ENCODE peak calls at places on chromosomes 11 and 22, in ten cellular contexts. G is activated T-cell treated with anti-CD3 and anti-CD28 coated beads, Interleukin-2, amount 50 U/mL, for 72 hours; W is stimulated activated CD8-positive, alpha-beta memory T cell treated with anti-CD3 and anti-CD28 coated beads, Interleukin-15, amount 100 ng/mL, for 4 hours; I is left ventricle myocardium inferior; O is T-cell; R is HT1080; X is transverse colon; M is Panc1; L is type B pancreatic cell; B is activated naive CD4-positive, alpha-beta T cell treated with anti-CD3 and anti-CD28 coated beads, Interleukin-2, amount 50 U/mL, for 16 hours. Q is an unnamed sample.

GRCh38 chr11:67082071-67082791 is 25.6 kb downstream of the RHOD start:
- DNase-seq in G (no peak), L (no peak), R (no peak), M (no peak), W (no peak), B (no peak), O (no peak), I (no peak), X (peak; percentile 14), Q (no peak)

GRCh38 chr22:38107692-38108515 is 2.6 kb downstream of the BAIAP2L2 start:
- DNase-seq in R (no peak), X (peak; percentile 85), W (no peak), I (no peak), B (no peak), O (no peak), M (no peak), G (no peak), L (no peak), Q (no peak)

GRCh38 chr11:70527429-70528045 is 129.2 kb downstream of the CTTN start:
- DNase-seq in M (no peak), W (no peak), X (no peak), G (no peak), O (no peak), L (no peak), I (no peak), R (no peak), B (no peak), Q (no peak)

GRCh38 chr11:56670984-56671383 is 7.5 kb downstream of the OR5AR1 start:
- DNase-seq in B (no peak), X (no peak), G (no peak), I (no peak), O (no peak), M (no peak), W (no peak), L (no peak), R (no peak), Q (no peak)

GRCh38 chr11:96260526-96260925 is 82.5 kb downstream of the MAML2 start:
- DNase-seq in M (no peak), G (no peak), I (no peak), L (no peak), B (no peak), O (no peak), R (no peak), W (no peak), X (no peak), Q (no peak)

GRCh38 chr22:50002791-50003190 is 9.8 kb downstream of the IL17REL start:
- DNase-seq in X (peak; percentile 7), I (no peak), L (no peak), W (no peak), M (no peak), G (no peak), R (peak; percentile 13), B (no peak), O (no peak), Q (no peak)

GRCh38 chr11:76639621-76640020 is 30.9 kb downstream of the LRRC32 start:
- DNase-seq in I (no peak), G (no peak), O (no peak), L (no peak), M (no peak), W (no peak), X (no peak), B (no peak), R (no peak), Q (no peak)

GRCh38 chr11:121723261-121723741 is 270.5 kb upstream of the SORL1-AS1 start:
- DNase-seq in O (no peak), M (no peak), R (no peak), G (no peak), I (peak; percentile 18), W (no peak), X (no peak), B (no peak), L (no peak), Q (no peak)

GRCh38 chr11:105282658-105283057 is 143.1 kb upstream of the CARD18 start:
- DNase-seq in X (no peak), O (no peak), W (no peak), G (no peak), M (no peak), B (no peak), L (no peak), R (no peak), I (no peak), Q (no peak)

GRCh38 chr11:70026726-70027125 is 51.4 kb upstream of the ANO1 start:
- DNase-seq in B (no peak), W (no peak), O (no peak), L (peak; percentile 49), M (no peak), I (no peak), X (no peak), R (no peak), G (no peak), Q (no peak)

GRCh38 chr11:2209370-2209801 is 37.8 kb upstream of the TH start:
- DNase-seq in G (no peak), O (no peak), I (no peak), R (no peak), L (peak; percentile 67), X (no peak), M (no peak), B (no peak), W (no peak), Q (no peak)

GRCh38 chr11:133082851-133083488 is 449.3 kb downstream of the OPCML start:
- DNase-seq in I (peak; percentile 48), R (peak; percentile 23), O (peak; percentile 26), L (peak; percentile 91), W (no peak), M (no peak), X (peak; percentile 64), B (peak; percentile 42), G (peak; percentile 72), Q (no peak)

GRCh38 chr22:37633693-37634504 is 5.6 kb upstream of the SH3BP1 start:
- DNase-seq in O (peak; percentile 50), L (peak; percentile 83), W (peak; percentile 31), X (peak; percentile 84), I (peak; percentile 90), R (peak; percentile 80), G (peak; percentile 79), B (no peak), M (no peak), Q (no peak)

GRCh38 chr11:126281245-126281644 is 1.6 kb upstream of the TIRAP start:
- DNase-seq in L (no peak), R (no peak), I (no peak), B (no peak), O (no peak), M (no peak), X (no peak), G (no peak), W (no peak), Q (no peak)

GRCh38 chr22:28846994-28847393 is 36.4 kb upstream of the ZNRF3 start:
- DNase-seq in M (no peak), L (no peak), I (no peak), O (no peak), W (no peak), X (no peak), R (no peak), B (no peak), G (no peak), Q (no peak)

GRCh38 chr11:104001474-104001873 is 35.0 kb upstream of the DDI1 start:
- DNase-seq in W (no peak), G (no peak), R (no peak), I (no peak), O (no peak), X (no peak), M (no peak), B (no peak), L (no peak), Q (no peak)

GRCh38 chr11:112610494-112610893 is 349.8 kb upstream of the PLET1 start:
- DNase-seq in O (no peak), W (no peak), R (peak; percentile 48), L (no peak), I (no peak), G (no peak), X (no peak), M (no peak), B (no peak), Q (no peak)

GRCh38 chr11:92596596-92597317 is 372.1 kb downstream of the FAT3 start:
- DNase-seq in M (no peak), W (no peak), G (no peak), L (no peak), O (no peak), I (no peak), B (no peak), R (peak; percentile 66), X (no peak), Q (no peak)

GRCh38 chr22:31853736-31854500 is 90.4 kb upstream of the YWHAH start:
- DNase-seq in G (no peak), L (no peak), R (no peak), I (no peak), W (no peak), O (no peak), X (no peak), M (no peak), B (no peak), Q (no peak)

GRCh38 chr22:31586137-31586920 is 75.7 kb downstream of the PISD start:
- DNase-seq in B (no peak), M (no peak), X (no peak), R (no peak), W (no peak), O (no peak), I (no peak), L (no peak), G (no peak), Q (no peak)

GRCh38 chr11:83437939-83438338 is 151.8 kb upstream of the CCDC90B start:
- DNase-seq in L (no peak), I (no peak), B (no peak), W (no peak), R (peak; percentile 24), G (no peak), M (no peak), X (no peak), O (no peak), Q (no peak)

GRCh38 chr22:19885841-19886592 is 31.3 kb upstream of the GNB1L start:
- DNase-seq in B (peak; percentile 10), M (no peak), R (no peak), W (no peak), X (no peak), I (no peak), O (no peak), G (no peak), L (no peak), Q (no peak)

GRCh38 chr11:43680521-43681505 is at the start of gene HSD17B12:
- DNase-seq in I (peak; percentile 99), L (peak; percentile 94), W (peak; percentile 98), M (peak; percentile 80), B (peak; percentile 99), O (peak; percentile 99), R (peak; percentile 99), X (peak; percentile 99), G (peak; percentile 99), Q (peak; percentile 97)

GRCh38 chr11:118886681-118887111 is 3.0 kb downstream of the CXCR5 start:
- DNase-seq in G (no peak), R (no peak), M (no peak), X (no peak), O (no peak), W (no peak), I (no peak), B (no peak), L (no peak), Q (no peak)

GRCh38 chr11:99351620-99352019 is 330.9 kb downstream of the CNTN5 start:
- DNase-seq in W (no peak), X (no peak), R (no peak), B (no peak), I (no peak), M (no peak), O (no peak), L (no peak), G (no peak), Q (no peak)

GRCh38 chr22:44678245-44678979 is 23.6 kb upstream of the PRR5 start:
- DNase-seq in X (no peak), B (no peak), R (no peak), O (no peak), I (no peak), W (no peak), L (no peak), M (no peak), G (no peak), Q (no peak)

GRCh38 chr11:56990702-56991101 is 2.0 kb downstream of the OR5AK2 start:
- DNase-seq in I (no peak), X (no peak), M (no peak), B (no peak), L (no peak), R (no peak), O (no peak), G (no peak), W (no peak), Q (no peak)

GRCh38 chr11:106608677-106609076 is 409.6 kb downstream of the GUCY1A2 start:
- DNase-seq in B (no peak), L (no peak), G (no peak), W (no peak), I (no peak), R (peak; percentile 40), X (no peak), M (no peak), O (no peak), Q (no peak)